ENCODE peak calls at places on chromosomes 6 and 20, in five cellular contexts. M is IMR-90, D is trophoblast cell, V is neuronal stem cell, X is H9. S is an unnamed sample.

GRCh38 chr6:157648561-157648960 is 174.5 kb upstream of the SNX9 start:
- DNase-seq in M (peak; percentile 37), D (no peak), V (no peak), X (no peak), S (peak; percentile 15)

GRCh38 chr6:20717743-20718142 is 183.5 kb downstream of the CDKAL1 start:
- DNase-seq in M (no peak), D (no peak), V (no peak), X (no peak), S (no peak)

GRCh38 chr6:85580104-85580877 is 13.4 kb downstream of the SNX14 start:
- DNase-seq in M (peak; percentile 18), D (no peak), V (no peak), X (no peak), S (peak; percentile 13)

GRCh38 chr20:53692465-53693067 is 98.9 kb upstream of the ZNF217 start:
- DNase-seq in M (peak; percentile 86), D (no peak), V (no peak), X (no peak), S (peak; percentile 66)

GRCh38 chr6:73062121-73062520 is 163.2 kb downstream of the KHDC1L start:
- DNase-seq in M (no peak), D (no peak), V (no peak), X (no peak), S (no peak)

GRCh38 chr6:11206576-11206975 is 25.9 kb downstream of the NEDD9 start:
- DNase-seq in M (no peak), D (no peak), V (no peak), X (no peak), S (no peak)

GRCh38 chr6:30799210-30799609 is 54.9 kb upstream of the IER3 start:
- DNase-seq in M (peak; percentile 56), D (no peak), V (no peak), X (no peak), S (no peak)

GRCh38 chr6:37019065-37019450 is 13.6 kb downstream of the FGD2 start:
- DNase-seq in M (no peak), D (no peak), V (no peak), X (no peak), S (no peak)

GRCh38 chr20:58138395-58138794 is 90.1 kb downstream of the ANKRD60 start:
- DNase-seq in M (no peak), D (no peak), V (no peak), X (peak; percentile 13), S (no peak)

GRCh38 chr6:85552652-85553051 is 41.0 kb downstream of the SNX14 start:
- DNase-seq in M (no peak), D (no peak), V (peak; percentile 46), X (no peak), S (no peak)

GRCh38 chr6:95087394-95088097 is 489.8 kb upstream of the MANEA start:
- DNase-seq in M (peak; percentile 94), D (no peak), V (no peak), X (no peak), S (peak; percentile 76)

GRCh38 chr20:44477151-44477550 is 1.5 kb downstream of the TTPAL start:
- DNase-seq in M (no peak), D (peak; percentile 88), V (no peak), X (no peak), S (no peak)

GRCh38 chr6:1678201-1678600 is 68.5 kb downstream of the FOXC1 start:
- DNase-seq in M (no peak), D (no peak), V (no peak), X (no peak), S (no peak)

GRCh38 chr6:13453771-13454251 is 33.6 kb downstream of the GFOD1 start:
- DNase-seq in M (peak; percentile 49), D (no peak), V (no peak), X (no peak), S (no peak)

GRCh38 chr6:1746919-1747460 is 137.3 kb downstream of the FOXC1 start:
- DNase-seq in M (no peak), D (no peak), V (no peak), X (no peak), S (no peak)

GRCh38 chr6:37700266-37700973 is 2.7 kb upstream of the MDGA1 start:
- DNase-seq in M (no peak), D (no peak), V (no peak), X (no peak), S (peak; percentile 8)

GRCh38 chr6:45663181-45664180 is 285.7 kb upstream of the SUPT3H start:
- DNase-seq in M (no peak), D (no peak), V (peak; percentile 36), X (peak; percentile 66), S (peak; percentile 43)

GRCh38 chr6:102655823-102656222 is 1262.3 kb downstream of the GRIK2 start:
- DNase-seq in M (no peak), D (no peak), V (no peak), X (no peak), S (no peak)

GRCh38 chr6:36383608-36384007 is 3.9 kb downstream of the ETV7 start:
- DNase-seq in M (no peak), D (peak; percentile 50), V (no peak), X (no peak), S (no peak)

GRCh38 chr6:46327769-46328168 is 157.0 kb upstream of the ENPP5 start:
- DNase-seq in M (no peak), D (no peak), V (no peak), X (no peak), S (no peak)

GRCh38 chr6:45855642-45856408 is 159.8 kb downstream of the CLIC5 start:
- DNase-seq in M (no peak), D (no peak), V (no peak), X (no peak), S (no peak)

GRCh38 chr6:7045746-7046145 is 62.0 kb upstream of the RREB1 start:
- DNase-seq in M (no peak), D (no peak), V (no peak), X (no peak), S (no peak)

GRCh38 chr20:44231713-44232468 is 15.2 kb upstream of the GDAP1L1 start:
- DNase-seq in M (no peak), D (no peak), V (no peak), X (peak; percentile 81), S (no peak)

GRCh38 chr20:63533871-63534393 is 3.2 kb downstream of the PTK6 start:
- DNase-seq in M (no peak), D (no peak), V (no peak), X (no peak), S (no peak)

GRCh38 chr6:110951986-110952794 is 6.3 kb upstream of the GTF3C6 start:
- DNase-seq in M (peak; percentile 47), D (peak; percentile 58), V (no peak), X (no peak), S (peak; percentile 53)

GRCh38 chr6:85362652-85363310 is 87.1 kb upstream of the NT5E start:
- DNase-seq in M (peak; percentile 78), D (no peak), V (no peak), X (no peak), S (no peak)

GRCh38 chr6:112443666-112444065 is 96.5 kb downstream of the RFPL4B start:
- DNase-seq in M (peak; percentile 74), D (no peak), V (no peak), X (no peak), S (peak; percentile 15)

DNA sequence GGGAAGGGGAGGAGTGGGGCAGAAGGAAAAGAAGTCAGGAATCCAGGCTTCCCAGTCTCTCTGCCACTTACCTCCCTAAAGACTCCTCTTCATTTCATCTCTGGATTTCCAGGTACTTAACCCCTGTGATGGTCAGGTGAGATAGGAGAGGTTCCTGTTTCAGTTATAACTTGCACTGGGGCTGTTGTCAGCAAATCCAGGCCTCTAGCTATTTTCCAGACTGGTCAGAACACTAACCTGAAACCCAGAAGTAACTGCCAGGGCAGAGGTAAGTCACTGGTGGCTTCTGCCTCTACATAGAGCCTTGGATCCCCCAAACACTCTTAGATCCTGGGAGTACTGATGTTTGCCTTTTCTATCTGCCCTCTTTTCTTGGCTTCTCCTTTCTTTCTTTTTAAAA is 233.5 kb upstream of the TAB2 start:
- DNase-seq in M (no peak), D (no peak), V (no peak), X (no peak), S (no peak)
- H4K91ac ChIP-seq in M (no peak overlapping the region), D (no peak overlapping the region), V (no peak overlapping the region), X (no peak overlapping the region), S (no peak overlapping the region)

DNA sequence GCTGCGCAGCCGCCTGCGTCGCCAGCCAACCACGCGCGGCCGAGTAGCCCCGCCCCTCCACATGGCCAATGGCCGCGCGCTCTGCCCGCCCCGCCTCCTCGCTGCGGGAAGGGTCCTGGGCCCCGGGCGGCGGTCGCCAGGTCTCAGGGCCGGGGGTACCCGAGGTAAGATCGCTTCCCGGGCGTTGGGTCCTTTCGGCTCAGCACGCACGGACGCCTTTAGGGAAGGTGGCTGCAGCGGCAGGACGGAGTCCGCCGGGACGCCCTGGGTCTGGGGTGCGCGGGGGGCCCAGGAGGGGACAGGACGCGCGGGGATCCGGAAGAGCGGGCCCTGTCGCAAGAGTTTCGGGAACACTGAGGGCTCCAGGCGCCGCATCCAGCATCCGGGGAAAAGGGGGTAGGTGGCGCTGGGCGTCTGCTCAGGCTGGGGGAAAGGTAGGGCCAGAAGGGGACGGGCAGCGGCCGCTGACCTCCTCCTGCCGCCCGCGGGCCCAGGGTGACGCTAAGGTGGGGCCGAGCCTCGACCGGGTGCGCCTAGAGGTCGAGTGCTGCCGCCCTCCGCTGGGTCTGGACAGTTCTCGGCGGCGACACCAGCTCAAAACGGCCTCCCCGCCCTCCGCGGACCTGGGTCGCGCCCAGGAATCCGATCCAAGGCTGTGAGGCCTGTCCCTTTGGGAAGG is at the start of gene MAVS:
- DNase-seq in M (peak; percentile 70), D (peak; percentile 88), V (peak; percentile 82), X (peak; percentile 90), S (peak; percentile 86)
- H3K4ac ChIP-seq in M (peak within 1 kb of the TSS; percentile 98), D (peak within 1 kb of the TSS; percentile 96), V (peak within 1 kb of the TSS; percentile 98), X (no peak within 1 kb of the TSS), S (peak within 1 kb of the TSS; percentile 96)

DNA sequence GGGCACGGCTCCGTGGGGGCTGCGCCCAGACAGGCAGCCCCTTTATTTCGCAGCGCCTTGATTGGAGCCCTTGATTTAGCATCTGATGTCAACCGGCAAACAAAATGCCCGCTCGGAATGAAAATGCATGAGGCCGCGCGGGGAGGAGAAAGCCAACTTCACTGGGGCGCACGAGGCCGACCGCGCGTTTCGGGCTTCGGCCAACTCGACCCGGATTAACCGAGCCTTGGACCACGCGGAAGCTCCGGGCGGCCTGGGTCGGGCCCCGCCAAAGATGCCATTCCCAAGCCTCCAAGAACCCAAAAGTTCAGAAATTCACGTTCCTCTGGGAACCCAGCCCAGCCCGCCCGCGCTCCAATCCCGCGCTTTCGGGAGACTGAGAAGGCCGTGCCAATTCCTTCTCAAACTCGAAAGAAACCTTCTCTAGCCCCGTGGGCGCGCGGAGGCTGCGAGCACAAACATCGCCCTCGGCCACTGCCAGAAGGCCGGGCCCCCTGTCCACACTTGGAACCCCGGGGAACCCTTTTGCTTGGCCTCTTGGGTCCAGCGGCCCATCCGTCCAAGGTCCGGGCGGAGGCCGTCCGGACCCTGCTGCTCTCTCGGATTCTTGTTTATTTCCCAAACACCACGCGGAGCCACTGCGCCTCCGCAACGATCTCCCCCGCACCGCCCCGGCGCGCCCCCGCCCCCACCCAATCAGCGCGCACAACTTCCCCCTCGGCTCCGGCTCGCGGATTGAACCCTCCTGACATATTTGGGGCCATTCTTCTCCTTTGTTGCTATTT is 816 bp upstream of the INSM1 start:
- DNase-seq in M (no peak), D (no peak), V (peak; percentile 57), X (peak; percentile 75), S (no peak)
- H4K91ac ChIP-seq in M (no peak overlapping the region), D (no peak overlapping the region), V (no peak overlapping the region), X (no peak overlapping the region), S (no peak overlapping the region)

DNA sequence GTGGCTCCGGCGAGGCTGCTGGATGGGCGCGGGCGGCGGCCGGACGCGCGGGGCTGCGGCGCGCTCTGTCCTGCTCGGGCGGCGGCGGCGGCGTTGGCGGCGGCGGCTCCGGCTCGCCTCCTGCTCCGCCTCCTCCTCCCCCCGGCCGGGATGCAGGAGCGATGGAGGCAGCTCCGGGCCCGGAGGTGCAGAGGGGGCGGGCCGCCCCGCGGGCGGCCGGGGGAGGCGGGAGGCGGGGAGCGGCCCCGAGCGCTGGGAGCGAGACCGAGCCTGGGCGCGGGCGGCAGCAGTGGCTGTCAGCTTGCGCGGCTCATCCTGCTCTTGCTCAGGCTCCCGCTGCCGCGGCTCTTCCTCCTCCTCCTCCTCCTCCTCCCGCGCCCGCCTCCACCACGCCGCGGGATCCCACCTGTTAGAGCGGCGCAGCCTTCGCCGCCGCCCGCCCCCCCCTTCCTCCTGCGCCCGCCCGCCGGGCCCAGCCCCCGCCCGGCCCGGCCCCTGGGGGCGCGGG is at the start of gene NOL4L:
- DNase-seq in M (no peak), D (no peak), V (no peak), X (no peak), S (peak; percentile 32)
- H3K4ac ChIP-seq in M (no peak within 1 kb of the TSS), D (peak within 1 kb of the TSS; percentile 52), V (no peak within 1 kb of the TSS), X (no peak within 1 kb of the TSS), S (peak within 1 kb of the TSS; percentile 75)

S was measured in mesenchymal stem cell.